ENCODE peak calls at places on chromosomes 16 and 17, in eight cellular contexts. O is GM04504; B is NCI-H460; E is effector memory CD4-positive, alpha-beta T cell; U is anterior cingulate cortex; T is C1 segment of cervical spinal cord; K is aorta; H is transverse colon. Y is an unnamed sample.

GRCh38 chr16:88010343-88010970 is 59.2 kb downstream of the BANP start:
- DNase-seq in O (no peak), B (no peak), E (no peak), U (no peak), T (no peak), K (no peak), H (no peak), Y (no peak)

GRCh38 chr16:87602821-87603683 is 744 bp downstream of the JPH3 start:
- DNase-seq in O (no peak), B (no peak), E (no peak), U (no peak), T (no peak), K (peak; percentile 24), H (no peak), Y (no peak)

GRCh38 chr16:52446076-52446475 is 100.9 kb downstream of the TOX3 start:
- DNase-seq in O (no peak), B (no peak), E (no peak), U (no peak), T (no peak), K (no peak), H (no peak), Y (no peak)

GRCh38 chr17:60792250-60792898 is 114.7 kb downstream of the BCAS3 start:
- DNase-seq in O (no peak), B (no peak), E (no peak), U (no peak), T (no peak), K (peak; percentile 72), H (no peak), Y (no peak)

GRCh38 chr17:10429416-10430045 is 7.8 kb upstream of the MYH8 start:
- DNase-seq in O (peak; percentile 45), B (no peak), E (no peak), U (no peak), T (no peak), K (no peak), H (no peak), Y (no peak)

GRCh38 chr16:50537533-50538290 is 10.5 kb upstream of the NKD1 start:
- DNase-seq in O (no peak), B (no peak), E (no peak), U (no peak), T (no peak), K (no peak), H (no peak), Y (peak; percentile 69)

GRCh38 chr16:3980311-3981111 is 100.0 kb upstream of the CREBBP start:
- DNase-seq in O (no peak), B (no peak), E (no peak), U (no peak), T (no peak), K (no peak), H (no peak), Y (no peak)

GRCh38 chr16:19842758-19843157 is 41.9 kb downstream of the GPRC5B start:
- DNase-seq in O (no peak), B (no peak), E (no peak), U (no peak), T (no peak), K (no peak), H (no peak), Y (no peak)

Y was measured in trophoblast cell.